ENCODE peak calls at places on chromosomes 11 and 22, in six cellular contexts. L, S, B, F, T and K are unnamed samples.
A peak's percentile ranks its signal among the peaks of the same experiment; 100 is the strongest.

GRCh38 chr11:71474141-71474770 is 21.3 kb downstream of the NADSYN1 start:
- DNase-seq in T (no peak), L (no peak), F (no peak), S (no peak), B (peak; percentile 63), K (no peak)

GRCh38 chr22:48506506-48507145 is 1321.0 kb downstream of the BRD1 start:
- DNase-seq in L (no peak), B (peak; percentile 58), F (no peak), S (no peak), T (no peak), K (no peak)

GRCh38 chr11:19511413-19512183 is 201.0 kb upstream of the NAV2 start:
- DNase-seq in S (no peak), L (no peak), T (peak; percentile 71), B (peak; percentile 91), F (no peak), K (no peak)

GRCh38 chr22:35116817-35117216 is 50.9 kb downstream of the ISX start:
- DNase-seq in F (no peak), B (no peak), T (no peak), S (no peak), L (no peak), K (no peak)

GRCh38 chr11:86374121-86374520 is 566 bp upstream of the CCDC81 start:
- DNase-seq in S (no peak), F (no peak), B (no peak), L (no peak), T (no peak), K (no peak)

GRCh38 chr11:57482782-57483569 is 22.6 kb downstream of the RTN4RL2 start:
- DNase-seq in S (no peak), T (no peak), L (no peak), F (peak; percentile 39), B (peak; percentile 79), K (peak; percentile 68)

GRCh38 chr11:10303558-10304363 is 1.1 kb upstream of the ADM start:
- DNase-seq in L (no peak), F (peak; percentile 33), S (peak; percentile 15), B (peak; percentile 82), T (no peak), K (no peak)

GRCh38 chr22:43270314-43270908 is 72.8 kb downstream of the SCUBE1 start:
- DNase-seq in T (no peak), S (no peak), B (no peak), L (no peak), F (no peak), K (no peak)

GRCh38 chr11:117145393-117145761 is 1.3 kb downstream of the PAFAH1B2 start:
- DNase-seq in F (peak; percentile 35), S (no peak), B (no peak), L (no peak), T (no peak), K (no peak)

GRCh38 chr11:120326845-120327281 is 1.8 kb downstream of the TLCD5 start:
- DNase-seq in L (no peak), S (no peak), T (no peak), F (no peak), B (no peak), K (no peak)

GRCh38 chr11:11186249-11186648 is 166.8 kb downstream of the CSNK2A3 start:
- DNase-seq in B (no peak), S (no peak), F (no peak), T (no peak), L (no peak), K (no peak)

GRCh38 chr11:130448416-130449068 is at the start of gene ADAMTS15:
- DNase-seq in S (no peak), T (peak; percentile 88), L (peak; percentile 51), F (peak; percentile 44), B (peak; percentile 96), K (no peak)

GRCh38 chr22:49324527-49325491 is 502.9 kb downstream of the BRD1 start:
- DNase-seq in L (no peak), S (no peak), F (no peak), T (no peak), B (peak; percentile 56), K (no peak)

GRCh38 chr11:93591247-93591898 is 48.2 kb upstream of the SMCO4 start:
- DNase-seq in F (peak; percentile 28), B (no peak), S (no peak), L (peak; percentile 19), T (no peak), K (no peak)

GRCh38 chr11:8327761-8328192 is 64.1 kb upstream of the LMO1 start:
- DNase-seq in L (no peak), T (no peak), F (no peak), S (no peak), B (no peak), K (no peak)

GRCh38 chr11:116445108-116446047 is 327.4 kb downstream of the BUD13 start:
- DNase-seq in L (no peak), F (no peak), S (no peak), T (no peak), B (no peak), K (no peak)

GRCh38 chr22:24225951-24226350 is 18.9 kb downstream of the GGT5 start:
- DNase-seq in L (no peak), T (no peak), B (peak; percentile 65), F (no peak), S (no peak), K (no peak)

GRCh38 chr22:28976588-28976987 is 85.0 kb downstream of the C22orf31 start:
- DNase-seq in T (no peak), L (peak; percentile 56), B (no peak), F (no peak), S (no peak), K (no peak)

GRCh38 chr11:116840746-116841296 is 3.4 kb upstream of the APOA1 start:
- DNase-seq in S (no peak), B (no peak), T (no peak), L (no peak), F (no peak), K (no peak)

GRCh38 chr22:27259390-27259789 is 542.2 kb downstream of the MN1 start:
- DNase-seq in L (no peak), F (no peak), B (no peak), T (no peak), S (no peak), K (no peak)

GRCh38 chr11:119506436-119506835 is 83.5 kb upstream of the THY1 start:
- DNase-seq in L (no peak), F (no peak), B (no peak), S (no peak), T (no peak), K (no peak)

GRCh38 chr11:100667449-100667848 is 19.6 kb upstream of the ARHGAP42 start:
- DNase-seq in F (no peak), T (no peak), S (no peak), B (no peak), L (no peak), K (no peak)

GRCh38 chr11:72570893-72571741 is 103.1 kb downstream of the PDE2A start:
- DNase-seq in L (no peak), T (peak; percentile 19), F (no peak), B (no peak), S (no peak), K (no peak)

GRCh38 chr11:2481253-2481652 is 36.4 kb downstream of the KCNQ1 start:
- DNase-seq in T (no peak), F (peak; percentile 28), B (no peak), L (no peak), S (no peak), K (no peak)

GRCh38 chr11:116335078-116335477 is 437.7 kb downstream of the BUD13 start:
- DNase-seq in S (no peak), B (no peak), F (no peak), T (no peak), L (no peak), K (no peak)

DNA sequence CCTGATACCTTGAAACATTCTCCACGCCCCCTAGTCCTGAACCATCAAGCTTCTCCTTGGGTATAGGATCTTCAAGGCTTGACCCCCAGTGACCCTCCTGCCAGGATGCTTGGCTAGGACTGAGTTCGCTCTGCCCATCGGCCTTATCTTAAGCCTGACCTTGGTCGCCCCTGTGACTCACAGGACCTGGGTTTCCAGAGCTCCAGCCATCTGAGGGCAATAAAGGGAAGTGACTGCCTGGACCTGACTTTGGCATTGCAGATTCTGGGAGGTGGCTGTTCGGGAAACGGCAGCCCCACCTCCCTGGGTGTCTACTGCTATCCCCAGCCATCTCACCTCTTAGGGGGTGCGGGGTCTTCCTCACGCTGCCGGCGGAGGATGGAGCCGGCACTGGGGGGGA is 15.4 kb downstream of the CARD10 start:
- DNase-seq in L (no peak), T (peak; percentile 37), F (no peak), S (no peak), B (no peak), K (no peak)
- H3K27ac ChIP-seq in L (no peak overlapping the region), T (no peak overlapping the region), F (no peak overlapping the region), S (no peak overlapping the region), B (peak overlapping the region; percentile 86), K (no peak overlapping the region)

GRCh38 chr11:115145316-115145715 is 358.9 kb downstream of the CADM1 start:
- DNase-seq in B (peak; percentile 40), S (no peak), F (no peak), L (no peak), T (no peak), K (no peak)
- H3K27ac ChIP-seq in B (no peak overlapping the region), S (no peak overlapping the region), F (no peak overlapping the region), L (no peak overlapping the region), T (no peak overlapping the region), K (no peak overlapping the region)

GRCh38 chr22:42158456-42159132 is 28.0 kb upstream of the CYP2D6 start:
- DNase-seq in B (no peak), T (no peak), L (no peak), F (no peak), S (no peak), K (no peak)

GRCh38 chr22:42156597-42156996 is 26.0 kb upstream of the CYP2D6 start:
- DNase-seq in B (no peak), F (no peak), L (no peak), T (no peak), S (no peak), K (no peak)

GRCh38 chr22:42154293-42154692 is 23.7 kb upstream of the CYP2D6 start:
- DNase-seq in F (no peak), L (no peak), S (no peak), B (no peak), T (no peak), K (no peak)

GRCh38 chr22:42154731-42155543 is 24.3 kb upstream of the CYP2D6 start:
- DNase-seq in F (no peak), B (no peak), L (no peak), S (no peak), T (no peak), K (no peak)

GRCh38 chr22:42156121-42156520 is 25.5 kb upstream of the CYP2D6 start:
- DNase-seq in S (no peak), B (no peak), F (no peak), T (no peak), L (no peak), K (no peak)
- H3K27ac ChIP-seq in S (no peak overlapping the region), B (no peak overlapping the region), F (no peak overlapping the region), T (no peak overlapping the region), L (no peak overlapping the region), K (no peak overlapping the region)

GRCh38 chr22:50357756-50358155 is 14.6 kb downstream of the PPP6R2 start:
- DNase-seq in F (no peak), S (no peak), T (no peak), B (no peak), L (no peak), K (no peak)

GRCh38 chr22:50363411-50364194 is 20.5 kb downstream of the PPP6R2 start:
- DNase-seq in F (no peak), S (no peak), B (no peak), L (no peak), T (no peak), K (no peak)

GRCh38 chr22:50361688-50362087 is 18.6 kb downstream of the PPP6R2 start:
- DNase-seq in F (peak; percentile 51), B (no peak), T (no peak), S (no peak), L (no peak), K (no peak)

GRCh38 chr22:50361222-50361621 is 18.1 kb downstream of the PPP6R2 start:
- DNase-seq in T (no peak), B (no peak), F (peak; percentile 29), S (no peak), L (no peak), K (no peak)

GRCh38 chr22:50360578-50360977 is 17.5 kb downstream of the PPP6R2 start:
- DNase-seq in F (no peak), L (no peak), T (no peak), S (no peak), B (no peak), K (no peak)
- H3K27ac ChIP-seq in F (peak overlapping the region; percentile 47), L (no peak overlapping the region), T (no peak overlapping the region), S (no peak overlapping the region), B (no peak overlapping the region), K (peak overlapping the region; percentile 4)